ENCODE peak calls at places on chromosomes 5 and 9, in ten cellular contexts. One of them, this sample, is unnamed.

GRCh38 chr9:130864541-130864940 is 29.5 kb downstream of the ABL1 start:
- DNase-seq in NCI-H345: no peak
- DNase-seq in stimulated activated CD4-positive, alpha-beta T cell treated with anti-CD3 and anti-CD28 coated beads, Interleukin-12 subunit alpha, Interleukin-12 subunit beta, amount 100 ng/mL, for 48 hours: no peak
- DNase-seq in aorta: peak; percentile 59
- DNase-seq in stimulated activated CD8-positive, alpha-beta memory T cell treated with anti-CD3 and anti-CD28 coated beads, Interleukin-7, amount 100 ng/mL, for 24 hours: no peak
- DNase-seq in activated CD4-positive, CD25-positive, alpha-beta regulatory T cell treated with anti-CD3 and anti-CD28 coated beads, Interleukin-2, amount 50 U/mL, for 72 hours: no peak
- DNase-seq in stimulated activated effector memory CD8-positive, alpha-beta T cell treated with anti-CD3 and anti-CD28 coated beads, Interleukin-12 subunit alpha, Interleukin-12 subunit beta, amount 100 ng/mL, for 72 hours: no peak
- DNase-seq in CD4-positive, alpha-beta memory T cell: no peak
- DNase-seq in heart right ventricle: no peak
- DNase-seq in Right ventricle myocardium superior: no peak
- DNase-seq in this sample: no peak

GRCh38 chr9:37428345-37428744 is 5.8 kb downstream of the GRHPR start:
- DNase-seq in NCI-H345: no peak
- DNase-seq in stimulated activated CD4-positive, alpha-beta T cell treated with anti-CD3 and anti-CD28 coated beads, Interleukin-12 subunit alpha, Interleukin-12 subunit beta, amount 100 ng/mL, for 48 hours: no peak
- DNase-seq in aorta: peak; percentile 69
- DNase-seq in stimulated activated CD8-positive, alpha-beta memory T cell treated with anti-CD3 and anti-CD28 coated beads, Interleukin-7, amount 100 ng/mL, for 24 hours: no peak
- DNase-seq in activated CD4-positive, CD25-positive, alpha-beta regulatory T cell treated with anti-CD3 and anti-CD28 coated beads, Interleukin-2, amount 50 U/mL, for 72 hours: no peak
- DNase-seq in stimulated activated effector memory CD8-positive, alpha-beta T cell treated with anti-CD3 and anti-CD28 coated beads, Interleukin-12 subunit alpha, Interleukin-12 subunit beta, amount 100 ng/mL, for 72 hours: no peak
- DNase-seq in CD4-positive, alpha-beta memory T cell: no peak
- DNase-seq in heart right ventricle: no peak
- DNase-seq in Right ventricle myocardium superior: no peak
- DNase-seq in this sample: no peak

GRCh38 chr9:95515272-95516113 is 1.3 kb downstream of the PTCH1 start:
- DNase-seq in NCI-H345: peak; percentile 35
- DNase-seq in stimulated activated CD4-positive, alpha-beta T cell treated with anti-CD3 and anti-CD28 coated beads, Interleukin-12 subunit alpha, Interleukin-12 subunit beta, amount 100 ng/mL, for 48 hours: no peak
- DNase-seq in aorta: no peak
- DNase-seq in stimulated activated CD8-positive, alpha-beta memory T cell treated with anti-CD3 and anti-CD28 coated beads, Interleukin-7, amount 100 ng/mL, for 24 hours: no peak
- DNase-seq in activated CD4-positive, CD25-positive, alpha-beta regulatory T cell treated with anti-CD3 and anti-CD28 coated beads, Interleukin-2, amount 50 U/mL, for 72 hours: no peak
- DNase-seq in stimulated activated effector memory CD8-positive, alpha-beta T cell treated with anti-CD3 and anti-CD28 coated beads, Interleukin-12 subunit alpha, Interleukin-12 subunit beta, amount 100 ng/mL, for 72 hours: no peak
- DNase-seq in CD4-positive, alpha-beta memory T cell: peak; percentile 31
- DNase-seq in heart right ventricle: no peak
- DNase-seq in Right ventricle myocardium superior: no peak
- DNase-seq in this sample: peak; percentile 24

GRCh38 chr9:69090943-69091342 is 55.4 kb downstream of the FXN start:
- DNase-seq in NCI-H345: no peak
- DNase-seq in stimulated activated CD4-positive, alpha-beta T cell treated with anti-CD3 and anti-CD28 coated beads, Interleukin-12 subunit alpha, Interleukin-12 subunit beta, amount 100 ng/mL, for 48 hours: no peak
- DNase-seq in aorta: no peak
- DNase-seq in stimulated activated CD8-positive, alpha-beta memory T cell treated with anti-CD3 and anti-CD28 coated beads, Interleukin-7, amount 100 ng/mL, for 24 hours: no peak
- DNase-seq in activated CD4-positive, CD25-positive, alpha-beta regulatory T cell treated with anti-CD3 and anti-CD28 coated beads, Interleukin-2, amount 50 U/mL, for 72 hours: no peak
- DNase-seq in stimulated activated effector memory CD8-positive, alpha-beta T cell treated with anti-CD3 and anti-CD28 coated beads, Interleukin-12 subunit alpha, Interleukin-12 subunit beta, amount 100 ng/mL, for 72 hours: no peak
- DNase-seq in CD4-positive, alpha-beta memory T cell: no peak
- DNase-seq in heart right ventricle: no peak
- DNase-seq in Right ventricle myocardium superior: no peak
- DNase-seq in this sample: no peak

GRCh38 chr5:2254880-2255750 is 372.4 kb upstream of the IRX4 start:
- DNase-seq in NCI-H345: no peak
- DNase-seq in stimulated activated CD4-positive, alpha-beta T cell treated with anti-CD3 and anti-CD28 coated beads, Interleukin-12 subunit alpha, Interleukin-12 subunit beta, amount 100 ng/mL, for 48 hours: no peak
- DNase-seq in aorta: no peak
- DNase-seq in stimulated activated CD8-positive, alpha-beta memory T cell treated with anti-CD3 and anti-CD28 coated beads, Interleukin-7, amount 100 ng/mL, for 24 hours: no peak
- DNase-seq in activated CD4-positive, CD25-positive, alpha-beta regulatory T cell treated with anti-CD3 and anti-CD28 coated beads, Interleukin-2, amount 50 U/mL, for 72 hours: no peak
- DNase-seq in stimulated activated effector memory CD8-positive, alpha-beta T cell treated with anti-CD3 and anti-CD28 coated beads, Interleukin-12 subunit alpha, Interleukin-12 subunit beta, amount 100 ng/mL, for 72 hours: no peak
- DNase-seq in CD4-positive, alpha-beta memory T cell: no peak
- DNase-seq in heart right ventricle: no peak
- DNase-seq in Right ventricle myocardium superior: no peak
- DNase-seq in this sample: no peak

GRCh38 chr5:58459276-58459859 is 518 bp downstream of the PLK2 start:
- DNase-seq in NCI-H345: peak; percentile 32
- DNase-seq in stimulated activated CD4-positive, alpha-beta T cell treated with anti-CD3 and anti-CD28 coated beads, Interleukin-12 subunit alpha, Interleukin-12 subunit beta, amount 100 ng/mL, for 48 hours: no peak
- DNase-seq in aorta: no peak
- DNase-seq in stimulated activated CD8-positive, alpha-beta memory T cell treated with anti-CD3 and anti-CD28 coated beads, Interleukin-7, amount 100 ng/mL, for 24 hours: no peak
- DNase-seq in activated CD4-positive, CD25-positive, alpha-beta regulatory T cell treated with anti-CD3 and anti-CD28 coated beads, Interleukin-2, amount 50 U/mL, for 72 hours: no peak
- DNase-seq in stimulated activated effector memory CD8-positive, alpha-beta T cell treated with anti-CD3 and anti-CD28 coated beads, Interleukin-12 subunit alpha, Interleukin-12 subunit beta, amount 100 ng/mL, for 72 hours: no peak
- DNase-seq in CD4-positive, alpha-beta memory T cell: no peak
- DNase-seq in heart right ventricle: peak; percentile 42
- DNase-seq in Right ventricle myocardium superior: peak; percentile 57
- DNase-seq in this sample: peak; percentile 5

GRCh38 chr5:105034335-105034734 is 1471.7 kb upstream of the NUDT12 start:
- DNase-seq in NCI-H345: no peak
- DNase-seq in stimulated activated CD4-positive, alpha-beta T cell treated with anti-CD3 and anti-CD28 coated beads, Interleukin-12 subunit alpha, Interleukin-12 subunit beta, amount 100 ng/mL, for 48 hours: no peak
- DNase-seq in aorta: no peak
- DNase-seq in stimulated activated CD8-positive, alpha-beta memory T cell treated with anti-CD3 and anti-CD28 coated beads, Interleukin-7, amount 100 ng/mL, for 24 hours: no peak
- DNase-seq in activated CD4-positive, CD25-positive, alpha-beta regulatory T cell treated with anti-CD3 and anti-CD28 coated beads, Interleukin-2, amount 50 U/mL, for 72 hours: no peak
- DNase-seq in stimulated activated effector memory CD8-positive, alpha-beta T cell treated with anti-CD3 and anti-CD28 coated beads, Interleukin-12 subunit alpha, Interleukin-12 subunit beta, amount 100 ng/mL, for 72 hours: no peak
- DNase-seq in CD4-positive, alpha-beta memory T cell: no peak
- DNase-seq in heart right ventricle: no peak
- DNase-seq in Right ventricle myocardium superior: no peak
- DNase-seq in this sample: no peak

GRCh38 chr9:124696101-124696500 is 75.0 kb downstream of the NR6A1 start:
- DNase-seq in NCI-H345: no peak
- DNase-seq in stimulated activated CD4-positive, alpha-beta T cell treated with anti-CD3 and anti-CD28 coated beads, Interleukin-12 subunit alpha, Interleukin-12 subunit beta, amount 100 ng/mL, for 48 hours: no peak
- DNase-seq in aorta: no peak
- DNase-seq in stimulated activated CD8-positive, alpha-beta memory T cell treated with anti-CD3 and anti-CD28 coated beads, Interleukin-7, amount 100 ng/mL, for 24 hours: no peak
- DNase-seq in activated CD4-positive, CD25-positive, alpha-beta regulatory T cell treated with anti-CD3 and anti-CD28 coated beads, Interleukin-2, amount 50 U/mL, for 72 hours: no peak
- DNase-seq in stimulated activated effector memory CD8-positive, alpha-beta T cell treated with anti-CD3 and anti-CD28 coated beads, Interleukin-12 subunit alpha, Interleukin-12 subunit beta, amount 100 ng/mL, for 72 hours: no peak
- DNase-seq in CD4-positive, alpha-beta memory T cell: no peak
- DNase-seq in heart right ventricle: no peak
- DNase-seq in Right ventricle myocardium superior: no peak
- DNase-seq in this sample: no peak

GRCh38 chr9:113886933-113887332 is 10.8 kb downstream of the ZNF618 start:
- DNase-seq in NCI-H345: no peak
- DNase-seq in stimulated activated CD4-positive, alpha-beta T cell treated with anti-CD3 and anti-CD28 coated beads, Interleukin-12 subunit alpha, Interleukin-12 subunit beta, amount 100 ng/mL, for 48 hours: no peak
- DNase-seq in aorta: no peak
- DNase-seq in stimulated activated CD8-positive, alpha-beta memory T cell treated with anti-CD3 and anti-CD28 coated beads, Interleukin-7, amount 100 ng/mL, for 24 hours: no peak
- DNase-seq in activated CD4-positive, CD25-positive, alpha-beta regulatory T cell treated with anti-CD3 and anti-CD28 coated beads, Interleukin-2, amount 50 U/mL, for 72 hours: no peak
- DNase-seq in stimulated activated effector memory CD8-positive, alpha-beta T cell treated with anti-CD3 and anti-CD28 coated beads, Interleukin-12 subunit alpha, Interleukin-12 subunit beta, amount 100 ng/mL, for 72 hours: no peak
- DNase-seq in CD4-positive, alpha-beta memory T cell: no peak
- DNase-seq in heart right ventricle: no peak
- DNase-seq in Right ventricle myocardium superior: no peak
- DNase-seq in this sample: no peak

GRCh38 chr5:9716838-9717281 is 86.7 kb upstream of the TAS2R1 start:
- DNase-seq in NCI-H345: no peak
- DNase-seq in stimulated activated CD4-positive, alpha-beta T cell treated with anti-CD3 and anti-CD28 coated beads, Interleukin-12 subunit alpha, Interleukin-12 subunit beta, amount 100 ng/mL, for 48 hours: no peak
- DNase-seq in aorta: no peak
- DNase-seq in stimulated activated CD8-positive, alpha-beta memory T cell treated with anti-CD3 and anti-CD28 coated beads, Interleukin-7, amount 100 ng/mL, for 24 hours: no peak
- DNase-seq in activated CD4-positive, CD25-positive, alpha-beta regulatory T cell treated with anti-CD3 and anti-CD28 coated beads, Interleukin-2, amount 50 U/mL, for 72 hours: no peak
- DNase-seq in stimulated activated effector memory CD8-positive, alpha-beta T cell treated with anti-CD3 and anti-CD28 coated beads, Interleukin-12 subunit alpha, Interleukin-12 subunit beta, amount 100 ng/mL, for 72 hours: no peak
- DNase-seq in CD4-positive, alpha-beta memory T cell: no peak
- DNase-seq in heart right ventricle: no peak
- DNase-seq in Right ventricle myocardium superior: no peak
- DNase-seq in this sample: no peak

GRCh38 chr9:127899200-127899943 is at the start of gene ST6GALNAC6:
- DNase-seq in NCI-H345: peak; percentile 77
- DNase-seq in stimulated activated CD4-positive, alpha-beta T cell treated with anti-CD3 and anti-CD28 coated beads, Interleukin-12 subunit alpha, Interleukin-12 subunit beta, amount 100 ng/mL, for 48 hours: peak; percentile 55
- DNase-seq in aorta: peak; percentile 93
- DNase-seq in stimulated activated CD8-positive, alpha-beta memory T cell treated with anti-CD3 and anti-CD28 coated beads, Interleukin-7, amount 100 ng/mL, for 24 hours: no peak
- DNase-seq in activated CD4-positive, CD25-positive, alpha-beta regulatory T cell treated with anti-CD3 and anti-CD28 coated beads, Interleukin-2, amount 50 U/mL, for 72 hours: peak; percentile 81
- DNase-seq in stimulated activated effector memory CD8-positive, alpha-beta T cell treated with anti-CD3 and anti-CD28 coated beads, Interleukin-12 subunit alpha, Interleukin-12 subunit beta, amount 100 ng/mL, for 72 hours: peak; percentile 81
- DNase-seq in CD4-positive, alpha-beta memory T cell: peak; percentile 63
- DNase-seq in heart right ventricle: peak; percentile 82
- DNase-seq in Right ventricle myocardium superior: peak; percentile 86
- DNase-seq in this sample: peak; percentile 46